ENCODE peak calls at places on chromosomes 13 and 19, in four cellular contexts. P is SJSA1, D is neural progenitor cell, W is thoracic aorta. I is an unnamed sample. For H3K36me3, the result is how much of the 10 kb centered on the place peaks cover.

GRCh38 chr13:41418027-41418426 is 39.3 kb upstream of the RGCC start:
- DNase-seq in P (peak), D (no peak), W (no peak), I (no peak)

GRCh38 chr19:28596561-28597071 is 616.3 kb downstream of the UQCRFS1 start:
- DNase-seq in P (no peak), D (no peak), W (no peak), I (no peak)

GRCh38 chr13:72255908-72256307 is 388.9 kb upstream of the DACH1 start:
- DNase-seq in P (no peak), D (peak), W (no peak), I (no peak)

GRCh38 chr19:38838208-38838985 is 6.8 kb upstream of the ECH1 start:
- DNase-seq in P (no peak), D (no peak), W (no peak), I (peak)

GRCh38 chr13:74136089-74136658 is 2.0 kb upstream of the KLF12 start:
- DNase-seq in P (peak), D (no peak), W (no peak), I (no peak)

GRCh38 chr13:19890030-19890429 is 26.6 kb upstream of the ZMYM5 start:
- DNase-seq in P (no peak), D (no peak), W (no peak), I (no peak)

GRCh38 chr19:49997709-49998108 is 27.5 kb downstream of the VRK3 start:
- DNase-seq in P (no peak), D (peak), W (no peak), I (no peak)

GRCh38 chr13:98083507-98083906 is 59.4 kb upstream of the FARP1 start:
- DNase-seq in P (peak), D (no peak), W (no peak), I (peak)

GRCh38 chr19:54208784-54209057 is 8.1 kb downstream of the RPS9 start:
- DNase-seq in P (no peak), D (no peak), W (no peak), I (no peak)

GRCh38 chr13:24308488-24309020 is 826 bp upstream of the C1QTNF9 start:
- DNase-seq in P (no peak), D (no peak), W (no peak), I (no peak)

GRCh38 chr13:103539265-103539664 is 473.0 kb upstream of the SLC10A2 start:
- DNase-seq in P (no peak), D (peak), W (no peak), I (no peak)

GRCh38 chr13:110317093-110317492 is 10.0 kb downstream of the COL4A2 start:
- DNase-seq in P (no peak), D (no peak), W (no peak), I (no peak)

GRCh38 chr19:7657047-7657779 is 11.6 kb upstream of the RETN start:
- DNase-seq in P (no peak), D (peak), W (no peak), I (no peak)

GRCh38 chr19:28746486-28746885 is 466.5 kb downstream of the UQCRFS1 start:
- DNase-seq in P (no peak), D (no peak), W (no peak), I (peak)

GRCh38 chr19:11247391-11247790 is 8.0 kb downstream of the ANGPTL8 start:
- DNase-seq in P (no peak), D (no peak), W (no peak), I (no peak)

GRCh38 chr13:79724348-79725103 is 243.6 kb downstream of the NDFIP2 start:
- DNase-seq in P (no peak), D (no peak), W (no peak), I (peak)

GRCh38 chr13:20190481-20191310 is 2.0 kb downstream of the GJB2 start:
- DNase-seq in P (peak), D (no peak), W (no peak), I (peak)

GRCh38 chr19:33350538-33351309 is 22.8 kb upstream of the CEBPG start:
- DNase-seq in P (no peak), D (no peak), W (no peak), I (no peak)

GRCh38 chr19:41870401-41870873 is 6.6 kb upstream of the CD79A start:
- DNase-seq in P (no peak), D (no peak), W (no peak), I (no peak)

GRCh38 chr13:48110132-48110868 is 15.4 kb upstream of the MED4 start:
- DNase-seq in P (no peak), D (no peak), W (no peak), I (no peak)

GRCh38 chr19:50500060-50500752 is 10.8 kb downstream of the JOSD2 start:
- DNase-seq in P (no peak), D (peak), W (no peak), I (no peak)

DNA sequence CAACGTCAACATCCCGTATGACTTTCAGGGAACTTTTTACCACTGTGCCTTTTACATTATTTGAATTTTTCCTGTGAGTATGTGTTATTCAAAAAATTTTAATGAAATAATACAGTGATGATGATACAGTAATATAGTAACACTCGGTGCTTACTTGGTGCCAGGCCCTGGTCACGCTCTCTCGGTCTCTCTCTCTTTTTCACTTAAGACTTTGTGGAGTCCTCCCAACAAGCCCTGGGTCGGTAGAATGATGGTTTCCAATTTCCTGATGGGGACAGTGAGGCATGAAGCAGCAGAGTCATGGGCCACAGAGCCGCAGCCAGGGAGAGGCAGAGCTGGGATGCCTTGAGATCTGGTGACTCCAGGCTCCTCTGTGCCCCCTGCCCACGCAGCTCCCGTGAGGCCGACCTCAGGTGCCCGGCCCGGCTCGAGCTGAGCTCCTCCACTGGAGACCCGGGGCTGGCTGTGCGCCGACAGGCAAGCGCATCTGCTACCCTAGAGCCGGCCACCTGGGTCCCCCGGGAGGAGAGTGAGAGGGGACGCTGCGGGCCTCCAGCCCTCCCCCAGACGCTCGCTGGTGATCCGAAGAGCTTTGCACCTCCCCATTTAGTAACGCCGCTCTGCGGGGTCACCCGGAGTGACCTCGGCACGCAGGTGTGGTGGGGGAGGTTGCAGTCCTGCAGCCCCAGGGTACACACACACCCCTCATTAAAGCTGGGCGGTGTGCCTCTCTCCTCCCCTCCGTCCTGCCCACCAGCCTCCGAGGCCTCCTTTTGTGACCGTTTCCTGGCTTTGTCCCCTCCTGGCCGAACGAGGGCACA is 4.4 kb upstream of the SBK3 start:
- DNase-seq in P (peak), D (peak), W (no peak), I (peak)
- H3K36me3 ChIP-seq in P (under half), D (under half), W (under half), I (under half)

DNA sequence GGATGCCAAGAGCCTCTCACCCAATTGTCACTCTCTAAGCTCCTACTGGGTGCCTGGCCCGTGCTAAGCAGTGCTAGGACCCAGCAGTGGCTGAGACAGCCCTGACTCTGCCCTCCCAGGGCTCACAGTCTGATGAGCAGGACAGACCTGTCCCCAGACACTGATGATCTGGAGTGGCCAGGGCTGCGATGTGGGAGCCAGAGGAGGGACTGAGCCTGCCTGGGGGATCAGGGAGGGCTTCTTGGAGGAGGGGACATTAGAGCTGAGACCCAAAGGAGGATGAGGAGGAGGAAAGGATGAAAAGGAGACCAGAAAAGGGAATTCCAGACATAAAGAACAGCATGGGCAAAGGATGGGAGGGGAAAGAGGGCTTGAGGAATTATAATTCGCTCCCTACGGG is 6.6 kb downstream of the ERCC1 start:
- DNase-seq in P (no peak), D (no peak), W (no peak), I (no peak)
- H3K36me3 ChIP-seq in P (half or more), D (under half), W (under half), I (under half)

DNA sequence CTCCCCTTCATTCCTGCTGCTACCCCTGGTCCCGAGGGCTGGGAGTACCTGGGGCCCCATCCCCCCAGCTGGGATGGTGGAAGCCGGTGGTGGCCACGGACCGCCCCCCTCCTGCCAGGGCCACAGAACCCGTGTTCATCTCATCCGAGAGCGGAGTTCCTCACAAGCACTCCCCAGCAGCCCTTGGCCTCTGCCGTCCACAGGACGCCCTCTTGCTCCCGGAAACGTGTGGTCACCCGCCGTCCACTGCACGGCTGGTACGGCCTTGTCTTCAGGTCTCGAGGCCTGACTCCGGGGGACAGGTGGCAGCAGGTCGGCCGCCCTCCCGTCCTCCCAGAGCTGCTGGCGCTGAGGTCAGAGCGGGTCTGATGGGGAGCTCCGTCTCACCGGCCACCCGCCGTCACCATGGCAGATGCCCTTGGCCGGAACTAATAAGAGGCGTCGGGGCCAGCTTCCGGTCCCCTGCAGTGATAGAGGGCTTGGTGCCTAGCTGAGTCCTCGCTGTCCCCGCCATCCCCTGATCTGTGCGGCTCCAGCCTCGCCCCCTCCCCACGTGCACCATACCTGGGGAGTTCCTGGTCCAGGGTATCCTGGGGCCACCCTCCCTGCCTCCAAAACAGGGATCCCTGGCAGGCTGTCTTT is 16.5 kb upstream of the CSNK1G2 start:
- DNase-seq in P (no peak), D (no peak), W (no peak), I (no peak)
- H3K36me3 ChIP-seq in P (under half), D (under half), W (under half), I (under half)

GRCh38 chr19:966481-967088 is 17.6 kb upstream of the WDR18 start:
- DNase-seq in P (no peak), D (no peak), W (no peak), I (no peak)
- H3K36me3 ChIP-seq in P (under half), D (under half), W (under half), I (under half)

GRCh38 chr13:88726075-88726474 is 1054.9 kb downstream of the SLITRK5 start:
- DNase-seq in P (no peak), D (no peak), W (no peak), I (no peak)
- H3K36me3 ChIP-seq in P (under half), D (under half), W (under half), I (under half)

DNA sequence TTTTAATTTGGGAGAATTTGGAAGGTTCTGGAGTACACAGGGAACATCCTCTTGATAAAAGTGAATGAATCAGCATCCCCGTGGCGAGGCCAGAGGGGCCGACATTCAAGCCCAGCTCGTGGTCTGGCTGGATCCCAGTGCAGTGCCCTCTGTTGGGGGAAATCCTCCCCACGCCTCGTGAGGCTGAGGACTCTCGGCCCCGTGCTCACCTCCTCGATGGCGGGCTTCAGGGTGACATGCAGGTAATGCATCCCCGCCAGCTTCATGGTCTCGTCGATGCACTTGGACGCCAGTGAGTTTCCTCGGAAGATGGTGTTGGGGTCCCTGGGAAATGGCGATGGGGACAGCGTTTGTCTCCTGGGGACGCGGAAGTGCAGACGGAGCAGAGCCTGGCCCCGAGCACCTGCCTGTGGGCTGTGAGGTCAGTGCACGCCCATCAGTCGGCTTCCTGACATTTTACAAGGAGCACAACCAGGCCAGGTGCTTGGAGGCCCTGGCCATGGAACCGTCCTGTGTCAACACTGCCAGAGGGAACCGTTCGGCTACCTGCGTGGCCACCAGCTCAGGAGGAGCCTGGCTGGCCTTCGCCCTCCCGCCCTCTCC is 43.3 kb upstream of the C13orf46 start:
- DNase-seq in P (no peak), D (peak), W (no peak), I (no peak)
- H3K36me3 ChIP-seq in P (half or more), D (under half), W (half or more), I (under half)

GRCh38 chr19:43743059-43743458 is 11.7 kb downstream of the SMG9 start:
- DNase-seq in P (no peak), D (no peak), W (no peak), I (no peak)

GRCh38 chr19:43738780-43739211 is 16.0 kb downstream of the SMG9 start:
- DNase-seq in P (no peak), D (no peak), W (no peak), I (no peak)

GRCh38 chr19:43739836-43740235 is 14.9 kb downstream of the SMG9 start:
- DNase-seq in P (no peak), D (no peak), W (no peak), I (no peak)

GRCh38 chr19:43739419-43739818 is 15.3 kb downstream of the SMG9 start:
- DNase-seq in P (no peak), D (no peak), W (no peak), I (no peak)

GRCh38 chr19:43741075-43741840 is 13.5 kb downstream of the SMG9 start:
- DNase-seq in P (no peak), D (no peak), W (no peak), I (no peak)
- H3K36me3 ChIP-seq in P (half or more), D (under half), W (half or more), I (under half)

DNA sequence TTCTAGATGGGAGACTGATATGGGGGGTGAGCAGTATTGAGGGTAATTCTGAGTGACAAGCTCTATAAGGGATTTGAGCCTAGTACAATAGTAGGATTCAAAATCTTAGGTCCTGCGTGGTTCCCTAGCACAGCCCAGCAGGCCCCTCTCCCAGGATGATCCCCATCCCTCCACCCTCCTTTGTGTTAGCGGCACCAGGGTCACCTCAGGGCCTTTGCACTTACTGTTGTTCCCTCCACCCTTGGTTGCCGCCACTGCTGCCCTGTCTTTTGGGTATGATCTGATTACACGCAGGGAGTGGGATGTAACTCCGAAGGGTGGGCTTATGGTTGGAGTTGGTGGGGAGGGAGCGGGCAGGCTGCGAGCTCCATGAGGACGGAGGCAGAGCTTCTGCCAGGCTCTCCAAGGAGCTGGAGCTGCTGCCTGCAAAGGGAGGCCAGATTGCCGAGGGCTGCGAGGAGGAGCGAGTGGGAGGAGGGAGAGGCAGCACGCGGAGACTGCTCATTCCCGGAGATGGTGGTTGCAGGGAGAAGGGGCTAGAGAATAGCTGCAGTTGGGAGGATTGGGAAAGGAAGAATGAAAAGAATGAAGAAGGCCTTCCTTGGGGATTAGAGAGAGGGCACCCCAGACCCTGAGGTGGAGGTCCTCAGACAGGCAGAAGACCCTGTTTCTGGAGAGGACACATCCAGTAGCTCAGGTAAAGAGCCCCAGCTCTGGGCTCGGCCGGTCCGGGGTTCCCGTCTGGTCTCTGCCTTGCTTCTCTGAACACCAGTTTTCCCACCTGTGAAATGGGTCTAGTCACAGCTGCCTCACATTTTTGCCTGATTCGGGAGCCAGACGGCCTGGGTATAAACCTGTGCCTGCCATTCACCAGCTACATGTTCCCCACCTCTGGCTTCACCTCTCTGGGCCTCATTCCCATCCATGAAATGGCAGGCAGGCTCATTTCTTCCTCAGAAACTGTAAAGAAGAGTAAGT is 5.2 kb downstream of the NACC1 start:
- DNase-seq in P (no peak), D (no peak), W (no peak), I (no peak)
- H3K36me3 ChIP-seq in P (half or more), D (under half), W (under half), I (under half)

GRCh38 chr13:49341941-49342340 is 94.2 kb downstream of the CDADC1 start:
- DNase-seq in P (no peak), D (no peak), W (no peak), I (no peak)

GRCh38 chr13:49342404-49342803 is 94.7 kb downstream of the CDADC1 start:
- DNase-seq in P (no peak), D (no peak), W (no peak), I (no peak)

GRCh38 chr13:49341517-49341916 is 93.8 kb downstream of the CDADC1 start:
- DNase-seq in P (no peak), D (no peak), W (no peak), I (no peak)

GRCh38 chr13:49343255-49343654 is 95.5 kb downstream of the CDADC1 start:
- DNase-seq in P (no peak), D (no peak), W (no peak), I (no peak)

GRCh38 chr13:49343731-49344130 is 96.0 kb downstream of the CDADC1 start:
- DNase-seq in P (no peak), D (no peak), W (no peak), I (no peak)
- H3K36me3 ChIP-seq in P (under half), D (under half), W (under half), I (under half)

DNA sequence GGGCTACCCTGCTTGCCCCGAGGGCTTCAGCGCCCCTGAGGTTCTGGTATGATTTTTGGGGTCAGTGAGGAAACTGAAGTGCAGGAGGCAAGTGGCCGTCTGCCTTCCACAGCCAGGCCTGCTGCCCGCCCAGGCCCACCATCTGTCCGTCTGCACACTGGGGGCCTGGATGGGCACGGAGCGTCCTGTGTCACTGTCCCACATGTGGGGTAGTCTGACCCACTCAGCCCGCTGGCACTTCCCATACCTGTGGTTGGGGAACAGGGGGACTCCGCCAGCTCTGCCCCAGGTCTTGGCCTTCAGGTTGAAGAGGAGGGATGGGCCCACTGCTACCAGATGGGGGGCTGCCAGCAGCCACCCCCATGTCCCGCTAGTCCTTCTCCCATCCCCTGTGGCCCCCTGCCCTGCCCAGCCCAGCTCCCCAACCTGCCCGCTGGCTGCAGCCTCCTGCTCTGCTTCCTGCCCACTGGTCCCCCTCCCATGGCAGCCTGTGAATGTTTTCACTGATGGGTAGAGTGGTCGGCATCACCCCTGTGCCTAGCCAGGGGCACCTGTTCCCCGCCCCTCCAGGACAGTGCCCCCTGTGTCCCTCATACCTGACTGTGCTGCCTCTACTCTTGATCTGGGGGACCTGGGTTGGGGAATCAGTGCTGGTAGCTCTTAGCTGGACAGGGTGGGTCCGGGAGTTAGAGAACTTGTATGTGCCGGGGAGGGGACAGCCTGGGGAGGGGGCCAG is 9.5 kb downstream of the PIAS4 start:
- DNase-seq in P (no peak), D (no peak), W (no peak), I (no peak)
- H3K36me3 ChIP-seq in P (under half), D (under half), W (under half), I (under half)